ENCODE peak calls at places on chromosomes 1 and 21, in six cellular contexts. A is ovary, R is transverse colon, I is tibial nerve, Q is SK-N-SH, D is K562. J is an unnamed sample. For H3K4me1, the result is how much of the 10 kb centered on the place peaks cover.

GRCh38 chr1:204495078-204495753 is 611 bp upstream of the PIK3C2B start:
- DNase-seq in R (no peak), A (no peak), Q (no peak), I (no peak), D (no peak), J (no peak)

GRCh38 chr1:108719253-108719652 is 6.5 kb downstream of the FNDC7 start:
- DNase-seq in A (no peak), D (no peak), Q (no peak), I (no peak), R (no peak), J (no peak)

GRCh38 chr1:160410412-160411005 is 10.1 kb downstream of the VANGL2 start:
- DNase-seq in D (no peak), Q (peak), A (no peak), I (no peak), R (no peak), J (no peak)

GRCh38 chr1:163875927-163876320 is 554.2 kb downstream of the NUF2 start:
- DNase-seq in R (no peak), Q (no peak), I (no peak), A (no peak), D (no peak), J (no peak)

GRCh38 chr1:18575620-18576019 is 55.0 kb upstream of the PAX7 start:
- DNase-seq in R (peak), D (peak), A (no peak), Q (peak), I (peak), J (peak)

GRCh38 chr1:66552829-66553228 is 18.9 kb downstream of the SGIP1 start:
- DNase-seq in A (no peak), I (no peak), D (no peak), R (no peak), Q (no peak), J (peak)

GRCh38 chr1:228213917-228214808 is 6.3 kb downstream of the OBSCN start:
- DNase-seq in D (no peak), I (no peak), Q (peak), A (no peak), R (no peak), J (no peak)

GRCh38 chr1:221637641-221638041 is 104.2 kb downstream of the DUSP10 start:
- DNase-seq in A (no peak), I (no peak), D (no peak), R (no peak), Q (no peak), J (peak)

GRCh38 chr21:45508607-45509565 is 33.4 kb downstream of the SLC19A1 start:
- DNase-seq in R (no peak), A (peak), D (peak), Q (no peak), I (no peak), J (peak)

GRCh38 chr1:11650331-11650991 is 3.8 kb downstream of the FBXO2 start:
- DNase-seq in D (peak), I (peak), R (peak), Q (peak), A (no peak), J (peak)

GRCh38 chr1:234624718-234625117 is 14.7 kb upstream of the IRF2BP2 start:
- DNase-seq in Q (no peak), R (no peak), D (no peak), I (no peak), A (no peak), J (no peak)

GRCh38 chr1:55929652-55930051 is 649.7 kb downstream of the PLPP3 start:
- DNase-seq in D (no peak), I (no peak), Q (no peak), R (no peak), A (no peak), J (no peak)

GRCh38 chr1:63746129-63746864 is 27.5 kb upstream of the ROR1 start:
- DNase-seq in D (no peak), I (no peak), A (no peak), Q (no peak), R (no peak), J (no peak)

GRCh38 chr1:67816096-67816493 is 17.2 kb downstream of the GNG12 start:
- DNase-seq in R (peak), Q (no peak), D (no peak), I (no peak), A (no peak), J (no peak)

GRCh38 chr1:67818162-67818561 is 15.1 kb downstream of the GNG12 start:
- DNase-seq in I (no peak), A (no peak), D (no peak), Q (no peak), R (no peak), J (no peak)

GRCh38 chr1:67817319-67817718 is 15.9 kb downstream of the GNG12 start:
- DNase-seq in D (no peak), A (no peak), R (peak), Q (no peak), I (no peak), J (no peak)

GRCh38 chr1:67815303-67816095 is 17.8 kb downstream of the GNG12 start:
- DNase-seq in Q (no peak), A (no peak), I (no peak), R (peak), D (no peak), J (no peak)

DNA sequence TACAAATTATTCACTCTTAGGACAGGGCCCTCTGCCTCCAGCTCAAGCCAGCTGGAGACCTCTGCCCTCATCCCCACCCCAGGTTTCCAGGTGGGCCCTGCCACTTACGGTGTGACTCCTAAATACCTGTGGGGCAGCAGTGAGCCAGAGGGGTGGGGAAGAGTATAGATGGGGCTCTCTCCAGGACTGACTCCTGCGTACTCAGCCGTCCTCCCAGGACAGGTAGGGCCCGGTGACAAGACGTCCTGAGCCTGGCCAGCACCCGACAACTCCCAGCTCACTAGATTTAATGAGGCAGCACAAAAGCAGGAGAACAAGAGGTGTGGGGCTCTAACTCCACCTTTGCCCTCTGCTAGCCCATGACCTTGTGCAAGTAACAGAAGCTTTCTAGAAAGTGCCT is 16.8 kb downstream of the GNG12 start:
- DNase-seq in Q (no peak), R (peak), I (no peak), D (no peak), A (no peak), J (no peak)
- H3K4me1 ChIP-seq in Q (under half), R (half or more), I (half or more), D (under half), A (under half), J (under half)

DNA sequence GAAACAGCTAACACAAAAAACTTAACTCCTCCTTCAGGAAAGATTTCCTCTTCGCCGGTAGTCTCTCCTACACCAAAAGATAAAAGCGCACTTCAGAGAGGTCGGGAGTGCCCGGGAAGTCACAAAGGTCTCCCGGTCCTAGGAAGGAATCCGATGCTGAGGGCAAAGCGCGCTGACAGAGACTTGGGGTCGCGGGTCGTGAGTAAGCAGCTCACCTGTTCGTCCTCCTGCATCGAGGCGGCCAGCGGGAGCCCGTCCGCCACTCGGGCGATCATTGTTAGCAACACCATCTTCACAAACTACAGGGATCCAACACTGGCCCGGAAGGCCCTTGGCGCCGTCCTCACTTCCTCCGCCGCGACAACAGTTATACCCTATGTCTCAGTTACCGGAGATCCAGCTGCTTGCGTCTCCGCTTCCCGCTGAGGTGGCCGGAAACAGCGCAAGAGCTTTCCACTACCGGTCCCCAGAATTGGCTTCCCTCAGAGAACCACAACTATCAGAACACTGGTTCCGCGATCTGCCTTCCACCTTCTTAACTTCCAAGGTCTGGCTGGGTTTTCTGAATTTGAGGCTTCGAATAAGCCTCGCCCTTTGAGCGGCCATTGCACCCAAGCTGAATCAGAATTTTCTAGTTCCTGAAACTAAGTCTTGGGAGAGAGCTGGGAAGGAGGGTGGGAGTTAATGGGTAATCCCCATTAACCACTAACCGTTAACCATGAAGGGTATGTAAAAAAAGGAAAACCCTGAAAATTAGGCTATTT is at the start of gene SEC22B:
- DNase-seq in D (peak), R (peak), A (peak), Q (peak), I (peak), J (peak)
- TF ChIP-seq EP300 in D (peak), R (no peak), A (no peak), Q (no peak), I (peak), J (no peak)

GRCh38 chr1:1302951-1303509 is 4.7 kb downstream of the ACAP3 start:
- DNase-seq in I (no peak), Q (no peak), D (no peak), A (peak), R (no peak), J (no peak)

GRCh38 chr1:1299686-1300351 is 7.9 kb downstream of the ACAP3 start:
- DNase-seq in D (no peak), Q (no peak), R (no peak), A (no peak), I (no peak), J (no peak)

GRCh38 chr1:1303736-1304135 is 4.0 kb downstream of the ACAP3 start:
- DNase-seq in R (no peak), D (no peak), Q (peak), A (no peak), I (no peak), J (no peak)

GRCh38 chr1:1300352-1300739 is 7.4 kb downstream of the ACAP3 start:
- DNase-seq in I (no peak), D (no peak), Q (no peak), R (no peak), A (no peak), J (no peak)

DNA sequence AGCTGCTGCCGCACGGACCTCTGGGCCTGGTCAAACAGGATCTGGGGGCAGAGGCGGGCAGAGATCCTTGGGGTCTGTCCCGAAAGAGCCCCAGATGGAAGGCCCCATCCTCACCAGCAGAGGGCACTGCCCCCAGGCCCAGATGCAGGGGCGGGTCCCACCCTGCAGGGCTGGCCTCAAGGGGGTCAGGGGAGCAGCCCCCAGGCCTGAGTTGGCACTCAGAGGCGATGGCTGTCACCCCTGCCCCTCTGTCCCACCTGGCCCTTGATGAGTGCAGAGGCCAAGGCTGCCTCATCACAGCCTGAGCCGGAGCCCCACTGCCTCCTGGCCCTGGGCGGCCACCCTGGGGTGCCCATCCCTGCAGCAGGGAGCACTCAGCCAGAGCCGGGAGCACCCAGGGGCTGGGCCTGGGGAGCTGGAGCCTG is 5.7 kb downstream of the ACAP3 start:
- DNase-seq in I (no peak), A (no peak), D (no peak), Q (peak), R (no peak), J (no peak)
- TF ChIP-seq CTCF in I (peak), A (no peak), D (peak), Q (peak), R (no peak), J (no peak)

GRCh38 chr1:177812144-177812543 is 157.7 kb downstream of the SEC16B start:
- DNase-seq in A (no peak), R (no peak), I (no peak), D (no peak), Q (no peak), J (no peak)
- H3K4me1 ChIP-seq in A (under half), R (under half), I (under half), D (under half), Q (under half), J (under half)

DNA sequence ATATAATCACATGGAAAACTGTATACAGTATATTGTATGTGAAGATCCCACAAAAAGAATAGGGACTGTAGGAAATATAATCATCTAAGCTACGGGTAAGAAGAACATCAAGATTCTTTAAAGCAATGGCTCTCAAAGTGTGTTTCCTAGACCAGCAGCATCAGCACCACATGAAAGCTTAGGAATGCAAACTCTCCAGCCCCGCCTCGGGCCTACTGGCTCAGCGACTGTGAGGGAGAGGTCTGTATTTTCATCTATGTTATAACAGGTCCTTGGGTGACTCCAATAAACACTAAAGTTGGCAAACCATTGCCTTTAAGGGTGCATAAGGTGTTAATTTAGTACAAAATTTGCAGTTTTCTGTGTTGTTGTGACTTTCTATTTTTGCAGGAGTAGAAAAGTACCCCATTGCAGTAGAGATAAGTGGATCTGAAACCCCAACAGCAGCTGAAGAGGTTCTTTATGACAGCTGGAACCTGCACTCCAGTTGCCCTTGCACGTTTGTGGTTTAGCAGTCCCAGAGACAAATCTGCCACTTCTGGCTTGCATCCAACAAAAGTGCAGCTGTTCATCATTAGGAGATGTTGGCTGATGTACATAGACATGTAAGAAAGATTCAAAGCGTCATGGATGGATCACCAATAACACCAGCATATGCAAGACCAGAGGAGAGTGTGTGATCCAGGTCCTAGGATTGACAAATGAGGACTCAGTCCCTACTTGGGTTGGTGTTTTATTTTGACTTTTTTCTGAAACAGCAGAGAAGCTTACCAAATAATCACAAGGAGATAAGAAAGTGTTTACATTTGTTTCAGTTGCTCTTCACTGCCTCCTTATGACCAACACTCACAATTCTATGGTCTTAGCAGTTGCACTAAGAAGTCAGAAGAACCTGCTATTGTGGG is 15.9 kb upstream of the IFNAR1 start:
- DNase-seq in A (no peak), I (no peak), Q (peak), R (peak), D (no peak), J (no peak)
- TF ChIP-seq EP300 in A (no peak), I (no peak), Q (peak), R (no peak), D (no peak), J (no peak)

GRCh38 chr1:70196333-70196732 is 9.0 kb downstream of the LRRC40 start:
- DNase-seq in D (no peak), A (no peak), Q (no peak), R (no peak), I (no peak), J (no peak)
- TF ChIP-seq CTCF in D (peak), A (no peak), Q (no peak), R (no peak), I (no peak), J (no peak)

DNA sequence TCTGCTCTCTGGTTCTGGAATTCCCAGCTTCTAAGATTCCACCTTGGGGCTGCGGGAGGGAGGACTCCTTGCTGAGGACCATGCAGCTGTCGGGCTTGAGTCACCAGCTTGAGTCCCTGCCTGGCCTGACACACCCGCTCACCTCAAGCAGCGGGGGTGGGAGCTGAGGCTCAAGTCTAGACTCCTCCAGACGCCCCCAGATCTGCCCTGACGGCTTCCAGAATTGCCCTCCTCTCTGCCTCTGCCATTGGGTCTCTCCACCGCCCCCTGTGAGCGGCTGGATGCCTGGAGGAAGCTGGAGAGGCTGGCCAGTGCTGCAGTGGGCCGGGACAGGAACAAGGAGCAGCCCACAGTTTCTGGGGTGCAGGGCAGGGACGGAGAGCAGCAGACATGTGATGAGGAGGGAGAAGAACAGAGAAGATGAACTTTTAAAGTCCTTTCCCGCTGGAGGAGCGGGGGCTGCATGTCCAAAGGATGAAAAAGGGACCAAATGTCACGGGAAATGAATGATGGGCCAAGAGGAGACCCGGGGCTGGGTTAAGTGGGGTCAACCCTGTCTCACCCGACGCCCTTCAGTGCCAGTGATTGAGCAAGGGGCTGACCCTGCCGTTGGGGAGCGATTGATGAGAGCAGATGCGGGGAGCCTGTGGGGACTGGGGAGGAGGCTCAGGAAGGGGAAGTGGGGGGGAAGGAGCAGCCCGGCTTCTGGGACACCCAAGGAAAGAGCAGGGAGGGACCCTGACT is 13.5 kb downstream of the CRABP2 start:
- DNase-seq in I (no peak), A (no peak), Q (no peak), D (peak), R (no peak), J (no peak)
- H3K4me1 ChIP-seq in I (under half), A (under half), Q (under half), D (half or more), R (under half), J (under half)

J was measured in sigmoid colon.